ENCODE peak calls at places on chromosomes 13 and 19, in eight cellular contexts. H is astrocyte of the spinal cord, J is B cell, X is heart right ventricle, S is fibroblast of mammary gland, M is AG10803, Y is fibroblast of lung, E is tibial nerve. I is an unnamed sample.
A peak's percentile ranks its signal among the peaks of the same experiment; 100 is the strongest.

GRCh38 chr19:1768248-1768647 is 14.9 kb downstream of the ONECUT3 start:
- DNase-seq in H (no peak), J (no peak), X (no peak), S (peak; percentile 18), M (no peak), Y (no peak), E (no peak), I (no peak)

GRCh38 chr19:6738726-6739389 is 622 bp upstream of the TRIP10 start:
- DNase-seq in H (no peak), J (no peak), X (peak; percentile 59), S (peak; percentile 47), M (no peak), Y (no peak), E (no peak), I (no peak)

GRCh38 chr13:48962281-48962680 is 13.4 kb upstream of the FNDC3A start:
- DNase-seq in H (no peak), J (no peak), X (no peak), S (no peak), M (no peak), Y (no peak), E (no peak), I (no peak)

GRCh38 chr13:99867535-99868271 is 103.9 kb downstream of the ZIC5 start:
- DNase-seq in H (no peak), J (no peak), X (no peak), S (no peak), M (no peak), Y (no peak), E (no peak), I (no peak)

GRCh38 chr19:45972944-45973525 is 630 bp downstream of the NOVA2 start:
- DNase-seq in H (no peak), J (peak; percentile 44), X (no peak), S (no peak), M (no peak), Y (no peak), E (no peak), I (no peak)

GRCh38 chr13:33935969-33936368 is 118.0 kb downstream of the RFC3 start:
- DNase-seq in H (no peak), J (no peak), X (no peak), S (no peak), M (no peak), Y (no peak), E (no peak), I (no peak)

GRCh38 chr13:113129480-113129879 is 6.9 kb downstream of the F10 start:
- DNase-seq in H (no peak), J (no peak), X (no peak), S (no peak), M (no peak), Y (no peak), E (no peak), I (no peak)

GRCh38 chr19:29145756-29146155 is 67.2 kb downstream of the UQCRFS1 start:
- DNase-seq in H (no peak), J (no peak), X (no peak), S (no peak), M (no peak), Y (no peak), E (no peak), I (no peak)

GRCh38 chr19:50728084-50728737 is 5.0 kb downstream of the CLEC11A start:
- DNase-seq in H (peak; percentile 47), J (peak; percentile 34), X (peak; percentile 75), S (peak; percentile 84), M (peak; percentile 62), Y (peak; percentile 73), E (peak; percentile 46), I (peak; percentile 33)

GRCh38 chr13:44354322-44354721 is 19.3 kb upstream of the SERP2 start:
- DNase-seq in H (no peak), J (no peak), X (no peak), S (no peak), M (no peak), Y (no peak), E (no peak), I (no peak)

GRCh38 chr19:36113895-36114762 is 546 bp downstream of the POLR2I start:
- DNase-seq in H (no peak), J (no peak), X (peak; percentile 38), S (peak; percentile 47), M (peak; percentile 38), Y (peak; percentile 33), E (no peak), I (no peak)

GRCh38 chr13:112606125-112607001 is 18.4 kb upstream of the TUBGCP3 start:
- DNase-seq in H (peak; percentile 87), J (peak; percentile 90), X (peak; percentile 93), S (peak; percentile 77), M (peak; percentile 83), Y (peak; percentile 85), E (peak; percentile 85), I (peak; percentile 95)

GRCh38 chr13:101977475-101977874 is 424.4 kb downstream of the FGF14 start:
- DNase-seq in H (no peak), J (no peak), X (no peak), S (peak; percentile 12), M (no peak), Y (no peak), E (no peak), I (no peak)

GRCh38 chr13:30702006-30702405 is 33.3 kb upstream of the ALOX5AP start:
- DNase-seq in H (no peak), J (no peak), X (no peak), S (no peak), M (no peak), Y (no peak), E (no peak), I (no peak)

GRCh38 chr13:41563501-41564001 is 106.2 kb downstream of the RGCC start:
- DNase-seq in H (peak; percentile 95), J (no peak), X (peak; percentile 42), S (peak; percentile 69), M (peak; percentile 81), Y (peak; percentile 72), E (no peak), I (no peak)

GRCh38 chr19:30310806-30311121 is 61.4 kb upstream of the ZNF536 start:
- DNase-seq in H (no peak), J (no peak), X (no peak), S (no peak), M (no peak), Y (no peak), E (no peak), I (no peak)

GRCh38 chr13:102226591-102226990 is 175.3 kb downstream of the FGF14 start:
- DNase-seq in H (no peak), J (no peak), X (no peak), S (no peak), M (no peak), Y (no peak), E (no peak), I (no peak)

GRCh38 chr13:62126400-62126799 is 710.8 kb upstream of the PCDH20 start:
- DNase-seq in H (no peak), J (no peak), X (no peak), S (no peak), M (no peak), Y (no peak), E (no peak), I (no peak)

GRCh38 chr13:62131604-62132003 is 716.0 kb upstream of the PCDH20 start:
- DNase-seq in H (no peak), J (no peak), X (no peak), S (no peak), M (no peak), Y (no peak), E (no peak), I (no peak)

GRCh38 chr13:62125451-62125850 is 709.8 kb upstream of the PCDH20 start:
- DNase-seq in H (no peak), J (no peak), X (no peak), S (no peak), M (no peak), Y (no peak), E (no peak), I (no peak)

GRCh38 chr13:62129000-62129551 is 713.4 kb upstream of the PCDH20 start:
- DNase-seq in H (no peak), J (no peak), X (no peak), S (no peak), M (no peak), Y (no peak), E (no peak), I (no peak)

GRCh38 chr13:62130016-62130970 is 714.6 kb upstream of the PCDH20 start:
- DNase-seq in H (no peak), J (no peak), X (no peak), S (no peak), M (no peak), Y (no peak), E (no peak), I (no peak)
- TF ChIP-seq CTCF in H (no peak), J (no peak), X (no peak), S (no peak), M (no peak), Y (no peak), E (no peak), I (no peak)

GRCh38 chr13:35732565-35732964 is 256.1 kb upstream of the MAB21L1 start:
- DNase-seq in H (no peak), J (no peak), X (peak; percentile 29), S (no peak), M (no peak), Y (no peak), E (no peak), I (no peak)
- TF ChIP-seq CTCF in H (no peak), J (no peak), X (no peak), S (no peak), M (no peak), Y (no peak), E (no peak), I (no peak)

GRCh38 chr19:47820410-47820809 is 1.3 kb upstream of the CRX start:
- DNase-seq in H (no peak), J (no peak), X (no peak), S (no peak), M (no peak), Y (no peak), E (no peak), I (no peak)

GRCh38 chr19:47826800-47827199 is 5.1 kb downstream of the CRX start:
- DNase-seq in H (no peak), J (no peak), X (no peak), S (no peak), M (no peak), Y (no peak), E (no peak), I (no peak)

GRCh38 chr19:47821460-47822020 is at the start of gene CRX:
- DNase-seq in H (no peak), J (no peak), X (no peak), S (no peak), M (no peak), Y (no peak), E (no peak), I (no peak)

GRCh38 chr19:47819841-47820244 is 1.9 kb upstream of the CRX start:
- DNase-seq in H (no peak), J (peak; percentile 30), X (no peak), S (no peak), M (no peak), Y (no peak), E (no peak), I (no peak)

DNA sequence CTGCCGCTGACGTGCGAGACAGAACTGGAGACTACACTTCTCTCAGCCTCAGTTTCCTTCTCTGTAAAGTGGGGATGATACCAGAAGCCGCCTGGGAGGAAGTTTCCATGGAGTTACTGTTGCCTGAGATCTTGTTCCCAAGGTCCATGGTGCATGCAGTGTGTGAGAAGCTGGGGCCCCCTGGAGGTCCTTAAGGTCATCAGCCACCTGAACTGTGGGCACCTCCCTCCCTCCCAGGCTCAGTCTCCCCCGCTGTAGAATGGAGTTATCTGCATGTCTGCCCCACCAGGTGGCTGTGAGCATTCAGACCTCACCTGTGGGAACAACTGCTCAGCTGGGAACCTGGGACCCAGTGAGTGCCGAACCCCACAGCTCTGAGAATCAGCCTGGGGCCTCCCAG is 2.7 kb downstream of the CRX start:
- DNase-seq in H (no peak), J (no peak), X (no peak), S (no peak), M (no peak), Y (no peak), E (no peak), I (no peak)
- TF ChIP-seq CTCF in H (no peak), J (no peak), X (no peak), S (no peak), M (no peak), Y (no peak), E (no peak), I (no peak)

GRCh38 chr13:95643471-95643813 is 1.1 kb downstream of the DZIP1 start:
- DNase-seq in H (peak; percentile 57), J (no peak), X (no peak), S (peak; percentile 54), M (peak; percentile 28), Y (peak; percentile 60), E (no peak), I (no peak)
- TF ChIP-seq CTCF in H (no peak), J (no peak), X (no peak), S (no peak), M (no peak), Y (no peak), E (no peak), I (no peak)